ENCODE peak calls at places on chromosomes 7 and 10, in eight cellular contexts. G, H, Q, D, J, S, M and Y are unnamed samples.

GRCh38 chr10:24869354-24870016 is 82.9 kb downstream of the PRTFDC1 start:
- DNase-seq in G (no peak), H (no peak), Q (no peak), D (no peak), J (no peak), S (no peak), M (no peak), Y (no peak)

GRCh38 chr10:112898540-112899395 is 51.3 kb upstream of the TCF7L2 start:
- DNase-seq in G (no peak), H (no peak), Q (no peak), D (no peak), J (peak), S (no peak), M (no peak), Y (no peak)

GRCh38 chr10:103833731-103834365 is 21.5 kb downstream of the SH3PXD2A start:
- DNase-seq in G (no peak), H (no peak), Q (peak), D (no peak), J (peak), S (peak), M (no peak), Y (peak)

GRCh38 chr10:13820119-13820518 is 233.4 kb downstream of the PRPF18 start:
- DNase-seq in G (no peak), H (no peak), Q (no peak), D (no peak), J (no peak), S (no peak), M (no peak), Y (no peak)

GRCh38 chr10:126160971-126161630 is 227.2 kb downstream of the ADAM12 start:
- DNase-seq in G (no peak), H (no peak), Q (no peak), D (no peak), J (no peak), S (no peak), M (no peak), Y (no peak)

GRCh38 chr7:134420509-134421125 is 38.3 kb downstream of the AKR1B1 start:
- DNase-seq in G (no peak), H (peak), Q (no peak), D (no peak), J (peak), S (no peak), M (no peak), Y (no peak)

GRCh38 chr7:128911441-128912031 is 1.0 kb upstream of the KCP start:
- DNase-seq in G (peak), H (no peak), Q (no peak), D (no peak), J (no peak), S (no peak), M (no peak), Y (no peak)

GRCh38 chr10:111275091-111275490 is 198.3 kb downstream of the ADRA2A start:
- DNase-seq in G (no peak), H (no peak), Q (no peak), D (no peak), J (no peak), S (no peak), M (no peak), Y (no peak)

GRCh38 chr10:103667390-103667789 is 173.9 kb downstream of the NEURL1 start:
- DNase-seq in G (no peak), H (no peak), Q (no peak), D (no peak), J (no peak), S (peak), M (no peak), Y (no peak)

GRCh38 chr7:101814081-101814995 is 3.1 kb upstream of the CUX1 start:
- DNase-seq in G (peak), H (no peak), Q (peak), D (peak), J (peak), S (peak), M (no peak), Y (peak)

GRCh38 chr7:123231060-123232000 is 31.6 kb upstream of the SLC13A1 start:
- DNase-seq in G (no peak), H (no peak), Q (no peak), D (no peak), J (no peak), S (no peak), M (no peak), Y (no peak)

GRCh38 chr10:72090326-72090725 is 2.0 kb upstream of the SPOCK2 start:
- DNase-seq in G (no peak), H (no peak), Q (no peak), D (no peak), J (no peak), S (no peak), M (no peak), Y (no peak)

GRCh38 chr10:93198401-93199175 is 124.9 kb downstream of the CYP26A1 start:
- DNase-seq in G (no peak), H (no peak), Q (peak), D (no peak), J (no peak), S (no peak), M (no peak), Y (peak)
- H3K27ac ChIP-seq in G (no peak), H (no peak), Q (peak), D (peak), J (no peak), S (no peak), M (peak), Y (no peak)

GRCh38 chr10:37895674-37896073 is 38.3 kb upstream of the ZNF248 start:
- DNase-seq in G (no peak), H (no peak), Q (no peak), D (no peak), J (no peak), S (no peak), M (no peak), Y (no peak)

GRCh38 chr10:37896436-37896835 is 39.0 kb upstream of the ZNF248 start:
- DNase-seq in G (no peak), H (no peak), Q (no peak), D (no peak), J (no peak), S (no peak), M (no peak), Y (no peak)
- H3K4me3 ChIP-seq in G (no peak), H (no peak), Q (no peak), D (no peak), J (no peak), S (no peak), M (no peak), Y (no peak)

DNA sequence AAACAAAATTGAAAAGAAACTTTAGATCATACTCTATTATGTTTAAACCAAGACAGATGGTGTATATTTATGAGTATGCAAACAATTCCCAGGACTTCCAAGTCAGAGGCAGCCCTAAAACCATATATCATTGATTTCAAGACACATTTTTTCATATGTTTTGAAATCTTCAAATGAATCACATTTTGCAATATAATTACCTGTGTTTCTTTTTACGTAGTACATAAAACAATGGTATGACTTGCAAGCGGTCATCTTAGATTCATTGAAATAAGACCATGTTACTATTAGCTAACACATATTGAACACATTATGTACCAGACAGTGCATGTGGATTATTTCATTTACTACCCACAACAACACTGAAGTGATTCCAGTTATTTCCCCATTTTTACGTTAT is 14.9 kb downstream of the SMURF1 start:
- DNase-seq in G (no peak), H (no peak), Q (no peak), D (no peak), J (no peak), S (no peak), M (no peak), Y (no peak)
- H3K27ac ChIP-seq in G (peak), H (no peak), Q (no peak), D (no peak), J (no peak), S (no peak), M (no peak), Y (no peak)

GRCh38 chr10:23373156-23373555 is 28.6 kb upstream of the C10orf67 start:
- DNase-seq in G (no peak), H (no peak), Q (no peak), D (no peak), J (no peak), S (no peak), M (no peak), Y (no peak)
- H3K4me3 ChIP-seq in G (no peak), H (no peak), Q (no peak), D (no peak), J (no peak), S (no peak), M (no peak), Y (no peak)

GRCh38 chr7:107596881-107597581 is 17.0 kb downstream of the BCAP29 start:
- DNase-seq in G (no peak), H (no peak), Q (no peak), D (no peak), J (no peak), S (no peak), M (no peak), Y (no peak)
- H3K27ac ChIP-seq in G (no peak), H (no peak), Q (peak), D (no peak), J (no peak), S (no peak), M (peak), Y (peak)

GRCh38 chr7:100101016-100101862 is at the start of the genes AP4M1 and MCM7:
- DNase-seq in G (peak), H (peak), Q (peak), D (peak), J (peak), S (peak), M (peak), Y (peak)

GRCh38 chr7:100100420-100101015 is 679 bp downstream of the MCM7 start:
- DNase-seq in G (peak), H (peak), Q (peak), D (peak), J (peak), S (peak), M (peak), Y (peak)

GRCh38 chr7:100095704-100096103 is 5.5 kb downstream of the MCM7 start:
- DNase-seq in G (no peak), H (no peak), Q (no peak), D (no peak), J (no peak), S (no peak), M (no peak), Y (no peak)

GRCh38 chr7:100099452-100099851 is 1.7 kb downstream of the MCM7 start:
- DNase-seq in G (no peak), H (no peak), Q (no peak), D (no peak), J (no peak), S (no peak), M (no peak), Y (no peak)

DNA sequence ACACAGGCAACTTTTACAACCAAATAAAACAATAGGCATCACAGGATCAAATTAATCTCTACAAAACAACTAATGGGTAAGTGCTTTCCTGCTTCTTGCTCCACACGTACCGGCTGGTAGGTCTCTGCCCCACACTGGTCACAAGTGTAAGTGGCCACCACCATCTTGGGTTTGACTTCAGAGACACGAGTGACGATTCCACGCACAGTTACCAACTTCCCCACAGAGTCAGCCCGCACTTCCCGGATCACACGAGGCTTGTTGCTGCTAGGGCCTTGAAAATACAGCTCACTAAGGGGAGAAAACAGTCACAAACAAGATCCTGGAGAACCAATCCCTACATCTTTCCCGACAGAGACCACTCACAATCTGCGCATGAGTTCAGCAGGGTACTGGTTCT is 2.3 kb downstream of the MCM7 start:
- DNase-seq in G (no peak), H (no peak), Q (no peak), D (no peak), J (no peak), S (no peak), M (no peak), Y (no peak)
- H3K4me3 ChIP-seq in G (no peak), H (peak), Q (no peak), D (no peak), J (no peak), S (no peak), M (no peak), Y (peak)